ENCODE peak calls at places on chromosomes 2 and 18, in five cellular contexts. One of them, this sample, is unnamed.

GRCh38 chr2:219627105-219628100 is at the start of gene SLC4A3:
- DNase-seq in EL: peak
- DNase-seq in T47D: peak
- DNase-seq in activated T-cell treated with anti-CD3 and anti-CD28 coated beads for 1 hour: no peak
- DNase-seq in central memory CD4-positive, alpha-beta T cell: no peak
- DNase-seq in this sample: no peak

GRCh38 chr2:108583903-108584520 is 49.7 kb downstream of the LIMS1 start:
- DNase-seq in central memory CD4-positive, alpha-beta T cell: peak
- DNase-seq in EL: peak
- DNase-seq in activated T-cell treated with anti-CD3 and anti-CD28 coated beads for 1 hour: peak
- DNase-seq in T47D: peak
- DNase-seq in this sample: peak

GRCh38 chr2:109535217-109535946 is 78.4 kb downstream of the SEPTIN10 start:
- DNase-seq in EL: peak
- DNase-seq in activated T-cell treated with anti-CD3 and anti-CD28 coated beads for 1 hour: no peak
- DNase-seq in T47D: no peak
- DNase-seq in central memory CD4-positive, alpha-beta T cell: no peak
- DNase-seq in this sample: no peak

GRCh38 chr2:234409590-234409989 is 87.3 kb downstream of the ARL4C start:
- DNase-seq in EL: no peak
- DNase-seq in central memory CD4-positive, alpha-beta T cell: no peak
- DNase-seq in T47D: no peak
- DNase-seq in activated T-cell treated with anti-CD3 and anti-CD28 coated beads for 1 hour: no peak
- DNase-seq in this sample: no peak

GRCh38 chr2:143258126-143258892 is 129.1 kb downstream of the ARHGAP15 start:
- DNase-seq in EL: no peak
- DNase-seq in central memory CD4-positive, alpha-beta T cell: peak
- DNase-seq in T47D: no peak
- DNase-seq in activated T-cell treated with anti-CD3 and anti-CD28 coated beads for 1 hour: no peak
- DNase-seq in this sample: no peak

GRCh38 chr18:23864620-23865019 is 149.9 kb upstream of the TTC39C start:
- DNase-seq in EL: no peak
- DNase-seq in activated T-cell treated with anti-CD3 and anti-CD28 coated beads for 1 hour: peak
- DNase-seq in T47D: no peak
- DNase-seq in central memory CD4-positive, alpha-beta T cell: peak
- DNase-seq in this sample: no peak

GRCh38 chr2:119481501-119482455 is 42.5 kb downstream of the SCTR start:
- DNase-seq in central memory CD4-positive, alpha-beta T cell: no peak
- DNase-seq in T47D: no peak
- DNase-seq in activated T-cell treated with anti-CD3 and anti-CD28 coated beads for 1 hour: no peak
- DNase-seq in EL: no peak
- DNase-seq in this sample: no peak

GRCh38 chr2:68368657-68369339 is 3.7 kb downstream of the PLEK start:
- DNase-seq in central memory CD4-positive, alpha-beta T cell: no peak
- DNase-seq in EL: peak
- DNase-seq in activated T-cell treated with anti-CD3 and anti-CD28 coated beads for 1 hour: no peak
- DNase-seq in T47D: no peak
- DNase-seq in this sample: peak

GRCh38 chr2:186695081-186695756 is 1.4 kb downstream of the FAM171B start:
- DNase-seq in EL: peak
- DNase-seq in central memory CD4-positive, alpha-beta T cell: no peak
- DNase-seq in T47D: no peak
- DNase-seq in activated T-cell treated with anti-CD3 and anti-CD28 coated beads for 1 hour: no peak
- DNase-seq in this sample: peak

GRCh38 chr2:148994341-148994740 is 44.2 kb upstream of the LYPD6B start:
- DNase-seq in T47D: no peak
- DNase-seq in EL: no peak
- DNase-seq in central memory CD4-positive, alpha-beta T cell: no peak
- DNase-seq in activated T-cell treated with anti-CD3 and anti-CD28 coated beads for 1 hour: no peak
- DNase-seq in this sample: no peak

GRCh38 chr2:112646791-112647720 is 1.3 kb downstream of the SLC20A1 start:
- DNase-seq in T47D: no peak
- DNase-seq in EL: no peak
- DNase-seq in activated T-cell treated with anti-CD3 and anti-CD28 coated beads for 1 hour: no peak
- DNase-seq in central memory CD4-positive, alpha-beta T cell: no peak
- DNase-seq in this sample: no peak

GRCh38 chr18:13415736-13416135 is 197.2 kb downstream of the LDLRAD4 start:
- DNase-seq in central memory CD4-positive, alpha-beta T cell: no peak
- DNase-seq in T47D: no peak
- DNase-seq in activated T-cell treated with anti-CD3 and anti-CD28 coated beads for 1 hour: no peak
- DNase-seq in EL: no peak
- DNase-seq in this sample: no peak

GRCh38 chr2:222296911-222297599 is 1.7 kb downstream of the PAX3 start:
- DNase-seq in EL: peak
- DNase-seq in T47D: no peak
- DNase-seq in central memory CD4-positive, alpha-beta T cell: no peak
- DNase-seq in activated T-cell treated with anti-CD3 and anti-CD28 coated beads for 1 hour: no peak
- DNase-seq in this sample: no peak

GRCh38 chr2:100060875-100061274 is 81.5 kb downstream of the AFF3 start:
- DNase-seq in EL: no peak
- DNase-seq in central memory CD4-positive, alpha-beta T cell: peak
- DNase-seq in activated T-cell treated with anti-CD3 and anti-CD28 coated beads for 1 hour: no peak
- DNase-seq in T47D: no peak
- DNase-seq in this sample: no peak